ENCODE peak calls at places on chromosome 2, in nine cellular contexts. One of them, this sample, is unnamed.

GRCh38 chr2:57207191-57207590 is 839.4 kb upstream of the VRK2 start:
- DNase-seq in aorta: no peak
- DNase-seq in HCT116: no peak
- DNase-seq in neuronal stem cell: no peak
- DNase-seq in heart left ventricle: no peak
- DNase-seq in GM23338: no peak
- DNase-seq in lower lobe of right lung: no peak
- DNase-seq in RWPE1: no peak
- DNase-seq in A549: no peak
- DNase-seq in this sample: no peak

GRCh38 chr2:75025633-75026380 is 67.4 kb downstream of the POLE4 start:
- DNase-seq in A549: no peak
- DNase-seq in heart left ventricle: no peak
- DNase-seq in RWPE1: no peak
- DNase-seq in HCT116: no peak
- DNase-seq in neuronal stem cell: no peak
- DNase-seq in GM23338: no peak
- DNase-seq in lower lobe of right lung: no peak
- DNase-seq in aorta: no peak
- DNase-seq in this sample: no peak

GRCh38 chr2:229669841-229670240 is 44.5 kb downstream of the DNER start:
- DNase-seq in heart left ventricle: no peak
- DNase-seq in GM23338: no peak
- DNase-seq in neuronal stem cell: no peak
- DNase-seq in aorta: no peak
- DNase-seq in RWPE1: no peak
- DNase-seq in HCT116: no peak
- DNase-seq in A549: no peak
- DNase-seq in lower lobe of right lung: no peak
- DNase-seq in this sample: no peak

GRCh38 chr2:150606380-150607060 is 119.1 kb upstream of the RND3 start:
- DNase-seq in heart left ventricle: no peak
- DNase-seq in HCT116: no peak
- DNase-seq in neuronal stem cell: no peak
- DNase-seq in lower lobe of right lung: no peak
- DNase-seq in GM23338: no peak
- DNase-seq in RWPE1: no peak
- DNase-seq in aorta: no peak
- DNase-seq in A549: no peak
- DNase-seq in this sample: no peak

GRCh38 chr2:102592601-102593000 is 26.8 kb upstream of the SLC9A2 start:
- DNase-seq in lower lobe of right lung: no peak
- DNase-seq in heart left ventricle: no peak
- DNase-seq in neuronal stem cell: no peak
- DNase-seq in A549: peak; percentile 6
- DNase-seq in HCT116: no peak
- DNase-seq in RWPE1: no peak
- DNase-seq in GM23338: peak; percentile 59
- DNase-seq in aorta: no peak
- DNase-seq in this sample: no peak

GRCh38 chr2:222296911-222297599 is 1.7 kb downstream of the PAX3 start:
- DNase-seq in neuronal stem cell: no peak
- DNase-seq in aorta: no peak
- DNase-seq in GM23338: peak; percentile 28
- DNase-seq in A549: no peak
- DNase-seq in HCT116: no peak
- DNase-seq in heart left ventricle: no peak
- DNase-seq in lower lobe of right lung: no peak
- DNase-seq in RWPE1: no peak
- DNase-seq in this sample: no peak

GRCh38 chr2:240520974-240521350 is 36.8 kb downstream of the ANKMY1 start:
- DNase-seq in heart left ventricle: no peak
- DNase-seq in HCT116: no peak
- DNase-seq in neuronal stem cell: no peak
- DNase-seq in GM23338: peak; percentile 12
- DNase-seq in aorta: peak; percentile 66
- DNase-seq in lower lobe of right lung: no peak
- DNase-seq in RWPE1: no peak
- DNase-seq in A549: no peak
- DNase-seq in this sample: no peak

GRCh38 chr2:241109210-241110088 is 7.4 kb upstream of the MTERF4 start:
- DNase-seq in GM23338: no peak
- DNase-seq in RWPE1: no peak
- DNase-seq in aorta: no peak
- DNase-seq in neuronal stem cell: no peak
- DNase-seq in lower lobe of right lung: no peak
- DNase-seq in HCT116: no peak
- DNase-seq in heart left ventricle: no peak
- DNase-seq in A549: no peak
- DNase-seq in this sample: no peak

GRCh38 chr2:66846887-66847286 is 412.0 kb downstream of the MEIS1 start:
- DNase-seq in GM23338: no peak
- DNase-seq in neuronal stem cell: no peak
- DNase-seq in heart left ventricle: no peak
- DNase-seq in lower lobe of right lung: no peak
- DNase-seq in RWPE1: no peak
- DNase-seq in HCT116: no peak
- DNase-seq in A549: no peak
- DNase-seq in aorta: no peak
- DNase-seq in this sample: no peak

GRCh38 chr2:9897796-9898195 is 53.7 kb upstream of the GRHL1 start:
- DNase-seq in GM23338: peak; percentile 32
- DNase-seq in HCT116: no peak
- DNase-seq in A549: no peak
- DNase-seq in lower lobe of right lung: no peak
- DNase-seq in neuronal stem cell: peak; percentile 15
- DNase-seq in RWPE1: no peak
- DNase-seq in heart left ventricle: no peak
- DNase-seq in aorta: no peak
- DNase-seq in this sample: no peak

GRCh38 chr2:71922501-71923142 is 225.0 kb downstream of the CYP26B1 start:
- DNase-seq in aorta: no peak
- DNase-seq in GM23338: no peak
- DNase-seq in lower lobe of right lung: no peak
- DNase-seq in RWPE1: no peak
- DNase-seq in A549: no peak
- DNase-seq in neuronal stem cell: no peak
- DNase-seq in HCT116: no peak
- DNase-seq in heart left ventricle: peak; percentile 10
- DNase-seq in this sample: no peak

GRCh38 chr2:54665436-54665856 is 58.0 kb upstream of the EML6 start:
- DNase-seq in GM23338: peak; percentile 93
- DNase-seq in neuronal stem cell: peak; percentile 49
- DNase-seq in RWPE1: no peak
- DNase-seq in lower lobe of right lung: no peak
- DNase-seq in A549: peak; percentile 73
- DNase-seq in aorta: no peak
- DNase-seq in heart left ventricle: no peak
- DNase-seq in HCT116: peak; percentile 32
- DNase-seq in this sample: no peak

GRCh38 chr2:232646726-232647125 is 13.3 kb downstream of the EFHD1 start:
- DNase-seq in neuronal stem cell: no peak
- DNase-seq in HCT116: no peak
- DNase-seq in RWPE1: no peak
- DNase-seq in aorta: no peak
- DNase-seq in A549: no peak
- DNase-seq in heart left ventricle: no peak
- DNase-seq in GM23338: no peak
- DNase-seq in lower lobe of right lung: no peak
- DNase-seq in this sample: no peak

GRCh38 chr2:16664052-16664731 is 1.4 kb downstream of the CYRIA start:
- DNase-seq in aorta: peak; percentile 83
- DNase-seq in GM23338: peak; percentile 62
- DNase-seq in A549: peak; percentile 34
- DNase-seq in HCT116: no peak
- DNase-seq in neuronal stem cell: no peak
- DNase-seq in heart left ventricle: peak; percentile 73
- DNase-seq in lower lobe of right lung: peak; percentile 54
- DNase-seq in RWPE1: no peak
- DNase-seq in this sample: peak; percentile 54

GRCh38 chr2:129744141-129744540 is 235.3 kb upstream of the RAB6C start:
- DNase-seq in HCT116: no peak
- DNase-seq in neuronal stem cell: no peak
- DNase-seq in GM23338: no peak
- DNase-seq in heart left ventricle: no peak
- DNase-seq in A549: no peak
- DNase-seq in RWPE1: no peak
- DNase-seq in aorta: no peak
- DNase-seq in lower lobe of right lung: no peak
- DNase-seq in this sample: no peak
- H3K27ac ChIP-seq in HCT116: no peak overlapping the region
- H3K27ac ChIP-seq in neuronal stem cell: no peak overlapping the region
- H3K27ac ChIP-seq in GM23338: no peak overlapping the region
- H3K27ac ChIP-seq in heart left ventricle: no peak overlapping the region
- H3K27ac ChIP-seq in A549: no peak overlapping the region
- H3K27ac ChIP-seq in RWPE1: no peak overlapping the region
- H3K27ac ChIP-seq in aorta: no peak overlapping the region
- H3K27ac ChIP-seq in lower lobe of right lung: no peak overlapping the region
- H3K27ac ChIP-seq in this sample: no peak overlapping the region

GRCh38 chr2:237198144-237198900 is 112.6 kb downstream of the COPS8 start:
- DNase-seq in HCT116: no peak
- DNase-seq in lower lobe of right lung: no peak
- DNase-seq in neuronal stem cell: no peak
- DNase-seq in RWPE1: no peak
- DNase-seq in A549: no peak
- DNase-seq in GM23338: peak; percentile 31
- DNase-seq in heart left ventricle: no peak
- DNase-seq in aorta: no peak
- DNase-seq in this sample: no peak
- H3K27ac ChIP-seq in HCT116: no peak overlapping the region
- H3K27ac ChIP-seq in lower lobe of right lung: no peak overlapping the region
- H3K27ac ChIP-seq in neuronal stem cell: no peak overlapping the region
- H3K27ac ChIP-seq in RWPE1: no peak overlapping the region
- H3K27ac ChIP-seq in A549: peak overlapping the region; percentile 66
- H3K27ac ChIP-seq in GM23338: peak overlapping the region; percentile 95
- H3K27ac ChIP-seq in heart left ventricle: no peak overlapping the region
- H3K27ac ChIP-seq in aorta: no peak overlapping the region
- H3K27ac ChIP-seq in this sample: no peak overlapping the region

GRCh38 chr2:201761101-201761500 is 19.6 kb downstream of the ALS2 start:
- DNase-seq in GM23338: no peak
- DNase-seq in heart left ventricle: no peak
- DNase-seq in A549: no peak
- DNase-seq in HCT116: no peak
- DNase-seq in aorta: no peak
- DNase-seq in RWPE1: no peak
- DNase-seq in lower lobe of right lung: no peak
- DNase-seq in neuronal stem cell: no peak
- DNase-seq in this sample: no peak
- H3K27ac ChIP-seq in GM23338: no peak overlapping the region
- H3K27ac ChIP-seq in heart left ventricle: no peak overlapping the region
- H3K27ac ChIP-seq in A549: no peak overlapping the region
- H3K27ac ChIP-seq in HCT116: no peak overlapping the region
- H3K27ac ChIP-seq in aorta: no peak overlapping the region
- H3K27ac ChIP-seq in RWPE1: no peak overlapping the region
- H3K27ac ChIP-seq in lower lobe of right lung: no peak overlapping the region
- H3K27ac ChIP-seq in neuronal stem cell: no peak overlapping the region
- H3K27ac ChIP-seq in this sample: no peak overlapping the region

DNA sequence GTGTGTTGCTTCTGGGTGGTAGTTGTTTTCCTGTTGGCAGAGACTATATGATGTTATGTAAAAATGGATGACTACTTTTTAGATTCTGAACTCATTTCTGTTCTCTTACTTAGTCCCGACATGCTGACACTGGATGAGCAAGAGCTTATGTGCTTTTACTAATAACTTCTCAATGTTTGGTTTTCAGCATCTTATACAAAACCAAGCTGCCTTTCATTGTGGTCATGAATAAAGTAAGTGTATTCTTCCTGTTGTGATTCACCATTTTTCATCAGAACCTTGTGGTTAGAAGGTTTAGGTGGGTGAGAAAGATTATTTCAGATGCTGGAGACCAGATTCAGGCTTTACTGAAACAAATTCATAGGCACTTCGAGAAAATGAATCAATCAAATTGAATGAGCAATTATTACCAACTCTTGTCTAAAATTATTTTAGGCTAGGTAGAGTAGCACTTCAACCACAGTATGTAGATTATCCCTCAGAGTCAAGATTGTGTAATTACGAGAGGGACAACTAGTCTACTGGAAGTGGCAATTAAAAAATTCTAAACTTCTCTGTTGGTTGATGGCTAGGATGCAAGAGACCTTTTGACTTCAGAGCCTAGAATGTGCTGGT is 9.3 kb downstream of the GPN1 start:
- DNase-seq in heart left ventricle: no peak
- DNase-seq in aorta: no peak
- DNase-seq in HCT116: no peak
- DNase-seq in GM23338: no peak
- DNase-seq in lower lobe of right lung: no peak
- DNase-seq in RWPE1: peak; percentile 32
- DNase-seq in A549: no peak
- DNase-seq in neuronal stem cell: no peak
- DNase-seq in this sample: peak; percentile 97
- H3K27ac ChIP-seq in heart left ventricle: no peak overlapping the region
- H3K27ac ChIP-seq in aorta: no peak overlapping the region
- H3K27ac ChIP-seq in HCT116: no peak overlapping the region
- H3K27ac ChIP-seq in GM23338: no peak overlapping the region
- H3K27ac ChIP-seq in lower lobe of right lung: no peak overlapping the region
- H3K27ac ChIP-seq in RWPE1: no peak overlapping the region
- H3K27ac ChIP-seq in A549: no peak overlapping the region
- H3K27ac ChIP-seq in neuronal stem cell: no peak overlapping the region
- H3K27ac ChIP-seq in this sample: peak overlapping the region; percentile 91

DNA sequence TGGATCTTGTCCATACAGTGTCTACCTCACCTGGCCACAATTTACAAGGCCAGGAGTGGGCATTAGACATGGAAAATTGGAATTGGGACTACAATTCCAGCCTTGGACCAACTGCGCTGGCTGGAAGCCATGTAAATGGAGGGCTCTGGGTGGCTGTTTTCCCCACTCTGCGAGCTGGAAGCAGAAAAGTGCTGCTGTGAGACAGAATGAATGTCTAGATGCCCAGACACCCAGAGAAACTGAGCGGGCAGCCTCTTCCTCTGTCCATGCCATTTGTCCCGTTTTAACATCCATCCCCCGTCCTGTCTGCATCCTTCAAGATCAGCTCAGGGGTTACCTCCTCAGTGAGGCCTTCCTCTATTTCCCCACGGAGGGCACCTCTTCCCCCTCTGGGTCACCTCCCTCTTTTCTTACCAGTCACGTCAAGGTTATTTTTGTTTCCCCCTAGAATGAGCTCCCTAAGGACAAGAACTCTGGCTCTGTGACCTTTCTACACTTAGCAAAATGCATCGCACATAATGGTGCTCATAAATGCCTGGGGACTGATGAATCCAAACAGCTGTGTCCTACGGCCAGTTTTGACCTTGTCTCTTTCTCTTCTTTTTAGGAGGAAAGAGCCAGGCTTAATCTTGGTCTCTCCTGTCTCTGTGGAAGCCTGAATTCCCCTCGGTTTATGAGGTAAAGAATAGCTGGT is 41.2 kb downstream of the MCFD2 start:
- DNase-seq in RWPE1: no peak
- DNase-seq in heart left ventricle: peak; percentile 45
- DNase-seq in lower lobe of right lung: no peak
- DNase-seq in GM23338: no peak
- DNase-seq in A549: no peak
- DNase-seq in aorta: peak; percentile 40
- DNase-seq in HCT116: no peak
- DNase-seq in neuronal stem cell: no peak
- DNase-seq in this sample: no peak
- H3K27ac ChIP-seq in RWPE1: peak overlapping the region; percentile 64
- H3K27ac ChIP-seq in heart left ventricle: no peak overlapping the region
- H3K27ac ChIP-seq in lower lobe of right lung: no peak overlapping the region
- H3K27ac ChIP-seq in GM23338: no peak overlapping the region
- H3K27ac ChIP-seq in A549: peak overlapping the region; percentile 90
- H3K27ac ChIP-seq in aorta: no peak overlapping the region
- H3K27ac ChIP-seq in HCT116: no peak overlapping the region
- H3K27ac ChIP-seq in neuronal stem cell: no peak overlapping the region
- H3K27ac ChIP-seq in this sample: no peak overlapping the region